ENCODE peak calls at places on chromosomes 12 and 14, in seven cellular contexts. One of them, this sample, is unnamed.

GRCh38 chr12:68910128-68910527 is 22.8 kb downstream of the CPM start:
- DNase-seq in ureter: no peak
- DNase-seq in small intestine: no peak
- DNase-seq in amniotic stem cell: no peak
- DNase-seq in NCI-H345: no peak
- DNase-seq in activated T-cell treated with anti-CD3 and anti-CD28 coated beads, Interleukin-2, amount 50 U/mL, for 1 hour: no peak
- DNase-seq in T-cell: no peak
- DNase-seq in this sample: no peak

GRCh38 chr12:88299567-88300101 is 157.5 kb downstream of the TMTC3 start:
- DNase-seq in ureter: no peak
- DNase-seq in NCI-H345: no peak
- DNase-seq in small intestine: no peak
- DNase-seq in T-cell: no peak
- DNase-seq in activated T-cell treated with anti-CD3 and anti-CD28 coated beads, Interleukin-2, amount 50 U/mL, for 1 hour: no peak
- DNase-seq in amniotic stem cell: peak; percentile 91
- DNase-seq in this sample: peak; percentile 100

GRCh38 chr12:6352198-6353173 is 10.6 kb upstream of the TNFRSF1A start:
- DNase-seq in small intestine: no peak
- DNase-seq in ureter: no peak
- DNase-seq in T-cell: no peak
- DNase-seq in amniotic stem cell: no peak
- DNase-seq in NCI-H345: no peak
- DNase-seq in activated T-cell treated with anti-CD3 and anti-CD28 coated beads, Interleukin-2, amount 50 U/mL, for 1 hour: no peak
- DNase-seq in this sample: no peak

GRCh38 chr12:13534645-13535398 is 338.3 kb downstream of the EMP1 start:
- DNase-seq in NCI-H345: peak; percentile 52
- DNase-seq in activated T-cell treated with anti-CD3 and anti-CD28 coated beads, Interleukin-2, amount 50 U/mL, for 1 hour: no peak
- DNase-seq in small intestine: peak; percentile 40
- DNase-seq in ureter: peak; percentile 56
- DNase-seq in T-cell: no peak
- DNase-seq in amniotic stem cell: peak; percentile 24
- DNase-seq in this sample: peak; percentile 16

GRCh38 chr12:91926810-91927209 is 218.8 kb downstream of the BTG1 start:
- DNase-seq in small intestine: no peak
- DNase-seq in T-cell: no peak
- DNase-seq in amniotic stem cell: no peak
- DNase-seq in ureter: no peak
- DNase-seq in activated T-cell treated with anti-CD3 and anti-CD28 coated beads, Interleukin-2, amount 50 U/mL, for 1 hour: no peak
- DNase-seq in NCI-H345: peak; percentile 77
- DNase-seq in this sample: no peak

GRCh38 chr14:59028476-59029202 is 159.8 kb upstream of the DAAM1 start:
- DNase-seq in ureter: no peak
- DNase-seq in T-cell: no peak
- DNase-seq in activated T-cell treated with anti-CD3 and anti-CD28 coated beads, Interleukin-2, amount 50 U/mL, for 1 hour: no peak
- DNase-seq in NCI-H345: peak; percentile 53
- DNase-seq in small intestine: peak; percentile 68
- DNase-seq in amniotic stem cell: peak; percentile 81
- DNase-seq in this sample: peak; percentile 87

GRCh38 chr14:71855399-71856036 is 76.7 kb upstream of the RGS6 start:
- DNase-seq in activated T-cell treated with anti-CD3 and anti-CD28 coated beads, Interleukin-2, amount 50 U/mL, for 1 hour: peak; percentile 44
- DNase-seq in NCI-H345: peak; percentile 4
- DNase-seq in T-cell: no peak
- DNase-seq in ureter: no peak
- DNase-seq in amniotic stem cell: peak; percentile 38
- DNase-seq in small intestine: peak; percentile 51
- DNase-seq in this sample: peak; percentile 32

GRCh38 chr12:62363506-62363905 is 103.1 kb upstream of the MON2 start:
- DNase-seq in NCI-H345: no peak
- DNase-seq in T-cell: no peak
- DNase-seq in amniotic stem cell: no peak
- DNase-seq in ureter: no peak
- DNase-seq in activated T-cell treated with anti-CD3 and anti-CD28 coated beads, Interleukin-2, amount 50 U/mL, for 1 hour: no peak
- DNase-seq in small intestine: no peak
- DNase-seq in this sample: no peak

GRCh38 chr14:57182760-57183503 is 85.8 kb downstream of the EXOC5 start:
- DNase-seq in activated T-cell treated with anti-CD3 and anti-CD28 coated beads, Interleukin-2, amount 50 U/mL, for 1 hour: no peak
- DNase-seq in small intestine: peak; percentile 5
- DNase-seq in NCI-H345: peak; percentile 47
- DNase-seq in amniotic stem cell: no peak
- DNase-seq in ureter: no peak
- DNase-seq in T-cell: no peak
- DNase-seq in this sample: no peak

GRCh38 chr12:31206038-31206670 is 119.8 kb downstream of the SINHCAF start:
- DNase-seq in small intestine: peak; percentile 65
- DNase-seq in T-cell: no peak
- DNase-seq in ureter: peak; percentile 48
- DNase-seq in NCI-H345: no peak
- DNase-seq in activated T-cell treated with anti-CD3 and anti-CD28 coated beads, Interleukin-2, amount 50 U/mL, for 1 hour: no peak
- DNase-seq in amniotic stem cell: no peak
- DNase-seq in this sample: no peak

GRCh38 chr12:104427547-104427938 is 29.2 kb upstream of the CHST11 start:
- DNase-seq in amniotic stem cell: no peak
- DNase-seq in ureter: no peak
- DNase-seq in activated T-cell treated with anti-CD3 and anti-CD28 coated beads, Interleukin-2, amount 50 U/mL, for 1 hour: no peak
- DNase-seq in T-cell: no peak
- DNase-seq in NCI-H345: no peak
- DNase-seq in small intestine: no peak
- DNase-seq in this sample: no peak

GRCh38 chr14:92122761-92123160 is 992 bp downstream of the CPSF2 start:
- DNase-seq in NCI-H345: no peak
- DNase-seq in amniotic stem cell: no peak
- DNase-seq in small intestine: no peak
- DNase-seq in T-cell: no peak
- DNase-seq in ureter: no peak
- DNase-seq in activated T-cell treated with anti-CD3 and anti-CD28 coated beads, Interleukin-2, amount 50 U/mL, for 1 hour: no peak
- DNase-seq in this sample: no peak

GRCh38 chr12:116201908-116202307 is 75.6 kb downstream of the MED13L start:
- DNase-seq in ureter: no peak
- DNase-seq in T-cell: no peak
- DNase-seq in NCI-H345: no peak
- DNase-seq in amniotic stem cell: no peak
- DNase-seq in small intestine: no peak
- DNase-seq in activated T-cell treated with anti-CD3 and anti-CD28 coated beads, Interleukin-2, amount 50 U/mL, for 1 hour: no peak
- DNase-seq in this sample: no peak

GRCh38 chr14:104891121-104891551 is 26.1 kb downstream of the CEP170B start:
- DNase-seq in NCI-H345: no peak
- DNase-seq in small intestine: no peak
- DNase-seq in activated T-cell treated with anti-CD3 and anti-CD28 coated beads, Interleukin-2, amount 50 U/mL, for 1 hour: no peak
- DNase-seq in T-cell: no peak
- DNase-seq in amniotic stem cell: no peak
- DNase-seq in ureter: no peak
- DNase-seq in this sample: no peak

GRCh38 chr12:106582264-106582591 is 576 bp upstream of the RFX4 start:
- DNase-seq in small intestine: no peak
- DNase-seq in activated T-cell treated with anti-CD3 and anti-CD28 coated beads, Interleukin-2, amount 50 U/mL, for 1 hour: no peak
- DNase-seq in NCI-H345: no peak
- DNase-seq in T-cell: no peak
- DNase-seq in ureter: no peak
- DNase-seq in amniotic stem cell: no peak
- DNase-seq in this sample: no peak

GRCh38 chr14:57329833-57330232 is 60.6 kb upstream of the NAA30 start:
- DNase-seq in amniotic stem cell: no peak
- DNase-seq in small intestine: no peak
- DNase-seq in NCI-H345: no peak
- DNase-seq in T-cell: no peak
- DNase-seq in ureter: no peak
- DNase-seq in activated T-cell treated with anti-CD3 and anti-CD28 coated beads, Interleukin-2, amount 50 U/mL, for 1 hour: no peak
- DNase-seq in this sample: no peak